ENCODE peak calls at places on chromosomes 6 and 20, in four cellular contexts. M, A, I and J are unnamed samples.

GRCh38 chr6:20432692-20433091 is 31.0 kb downstream of the E2F3 start:
- DNase-seq in A (no peak), M (no peak), I (no peak), J (no peak)

GRCh38 chr20:59179988-59180387 is 16.4 kb downstream of the ZNF831 start:
- DNase-seq in A (no peak), M (no peak), I (no peak), J (no peak)

GRCh38 chr6:165653196-165653595 is 9.8 kb downstream of the PDE10A start:
- DNase-seq in A (no peak), M (no peak), I (no peak), J (no peak)

GRCh38 chr20:37901667-37902503 is 1.0 kb upstream of the VSTM2L start:
- DNase-seq in M (peak; percentile 61), I (peak; percentile 80), A (no peak), J (peak; percentile 86)

GRCh38 chr20:56634735-56635422 is 5.8 kb downstream of the TFAP2C start:
- DNase-seq in M (no peak), A (no peak), I (no peak), J (no peak)

GRCh38 chr6:24864345-24864744 is 65.6 kb upstream of the ARMH2 start:
- DNase-seq in A (no peak), M (no peak), I (no peak), J (no peak)

GRCh38 chr20:33160681-33161080 is 7.3 kb upstream of the BPIFA2 start:
- DNase-seq in I (no peak), A (no peak), M (no peak), J (no peak)

GRCh38 chr20:36385503-36385902 is 79.4 kb downstream of the DLGAP4 start:
- DNase-seq in M (no peak), I (no peak), A (no peak), J (peak; percentile 51)

GRCh38 chr6:130848945-130849344 is 21.7 kb downstream of the SMLR1 start:
- DNase-seq in M (no peak), A (no peak), I (peak; percentile 6), J (no peak)

GRCh38 chr20:364905-365794 is 15.4 kb upstream of the TRIB3 start:
- DNase-seq in I (peak; percentile 86), M (peak; percentile 68), A (no peak), J (no peak)

GRCh38 chr6:15506066-15506465 is 156.8 kb downstream of the DTNBP1 start:
- DNase-seq in M (no peak), I (no peak), A (no peak), J (no peak)

DNA sequence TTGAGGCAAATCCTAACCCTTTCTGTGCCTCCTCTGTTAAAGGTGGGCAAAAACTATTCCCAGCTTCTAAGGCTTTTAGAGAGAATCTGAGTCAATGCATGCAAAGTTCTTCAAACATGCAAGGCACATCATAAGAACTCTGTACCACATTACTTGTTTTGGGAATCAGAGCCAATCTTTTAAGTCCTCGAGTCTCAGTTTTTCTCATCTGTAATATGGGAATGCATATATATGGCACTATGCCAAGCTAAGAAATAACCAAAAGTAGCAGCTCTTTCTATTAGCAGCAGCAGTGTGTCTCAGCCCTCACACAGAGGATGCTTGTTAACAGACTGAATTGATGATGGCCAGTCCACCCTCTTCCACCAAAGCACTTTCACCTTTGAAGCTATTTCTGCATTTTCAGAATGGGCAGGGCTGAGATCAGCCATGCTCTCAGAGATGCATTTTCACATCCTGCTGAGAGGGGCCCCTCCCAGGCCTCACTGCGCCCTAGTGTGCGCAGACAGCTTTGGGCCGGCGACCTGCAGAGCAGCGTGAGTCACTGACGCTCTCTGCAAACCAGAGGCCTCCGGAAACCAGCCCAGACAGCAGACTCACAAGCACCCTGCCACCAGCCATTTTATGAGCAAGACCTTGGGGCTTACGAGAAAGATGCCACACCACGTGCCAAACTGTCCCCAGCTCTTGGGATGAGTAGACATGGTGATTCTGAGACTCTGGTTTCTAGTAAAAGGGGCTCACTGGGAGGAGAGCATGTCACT is 138.0 kb downstream of the NFATC2 start:
- DNase-seq in A (peak; percentile 80), I (no peak), M (no peak), J (no peak)
- TF ChIP-seq MXI1 in A (no peak), I (no peak), M (no peak), J (no peak)

GRCh38 chr6:75368151-75368779 is 83.7 kb upstream of the TMEM30A start:
- DNase-seq in M (peak; percentile 44), I (peak; percentile 43), A (no peak), J (peak; percentile 12)
- TF ChIP-seq TAF1 in M (no peak), I (no peak), A (no peak), J (no peak)

GRCh38 chr6:51996296-51996947 is 91.0 kb downstream of the PKHD1 start:
- DNase-seq in A (peak; percentile 72), M (no peak), I (no peak), J (no peak)

GRCh38 chr6:51995214-51995735 is 92.1 kb downstream of the PKHD1 start:
- DNase-seq in I (no peak), M (no peak), A (no peak), J (no peak)

GRCh38 chr6:52000064-52000463 is 87.3 kb downstream of the PKHD1 start:
- DNase-seq in M (no peak), I (no peak), A (no peak), J (no peak)
- TF ChIP-seq EP300 in M (no peak), I (no peak), A (no peak), J (no peak)

GRCh38 chr6:113377362-113377942 is 479.7 kb upstream of the MARCKS start:
- DNase-seq in M (no peak), A (peak; percentile 37), I (no peak), J (no peak)

GRCh38 chr6:113381957-113382356 is 475.2 kb upstream of the MARCKS start:
- DNase-seq in M (no peak), A (peak; percentile 55), I (no peak), J (peak; percentile 38)

GRCh38 chr6:113383701-113384100 is 473.4 kb upstream of the MARCKS start:
- DNase-seq in I (no peak), M (no peak), A (no peak), J (no peak)

GRCh38 chr6:113380591-113380990 is 476.6 kb upstream of the MARCKS start:
- DNase-seq in M (no peak), A (no peak), I (no peak), J (no peak)

DNA sequence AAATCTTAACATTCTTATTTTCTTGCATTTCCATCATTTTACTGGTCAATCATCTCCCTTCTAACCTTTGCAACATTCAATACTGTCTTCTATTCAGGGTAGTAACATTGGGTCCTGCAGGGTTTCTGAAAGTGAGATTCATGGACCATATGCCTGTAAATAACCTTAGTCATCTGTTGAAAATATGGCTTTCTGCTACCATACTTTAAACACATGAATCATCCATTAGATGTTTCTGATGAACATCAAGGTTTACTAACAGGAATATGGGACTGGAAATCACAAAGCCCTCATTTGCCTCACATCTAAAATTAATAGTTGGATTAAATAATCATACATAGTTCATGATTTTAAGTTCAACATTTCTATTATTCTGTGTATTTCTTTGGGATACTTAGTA is 475.9 kb upstream of the MARCKS start:
- DNase-seq in M (no peak), A (no peak), I (no peak), J (no peak)
- TF ChIP-seq MXI1 in M (no peak), A (no peak), I (no peak), J (no peak)